ENCODE peak calls at places on chromosomes 7 and 10, in four cellular contexts. N is Peyer's patch, K is Calu3, F is PC-9. B is an unnamed sample.

GRCh38 chr7:155733582-155734444 is 78.5 kb downstream of the SHH start:
- DNase-seq in K (no peak), F (no peak), N (no peak), B (no peak)

GRCh38 chr7:27693794-27694193 is 31.1 kb upstream of the HIBADH start:
- DNase-seq in F (no peak), N (no peak), K (peak; percentile 34), B (no peak)

GRCh38 chr7:98341106-98341505 is 59.6 kb downstream of the BRI3 start:
- DNase-seq in F (no peak), K (no peak), N (no peak), B (no peak)

GRCh38 chr7:6306471-6306870 is 34.0 kb upstream of the CYTH3 start:
- DNase-seq in F (peak; percentile 90), N (no peak), K (peak; percentile 89), B (no peak)

GRCh38 chr10:11170993-11171416 is 153.3 kb downstream of the CELF2 start:
- DNase-seq in K (no peak), N (peak; percentile 55), F (no peak), B (no peak)

GRCh38 chr7:82631998-82632397 is 188.4 kb upstream of the CACNA2D1 start:
- DNase-seq in K (no peak), N (no peak), F (no peak), B (no peak)

GRCh38 chr7:16446508-16446907 is 19.0 kb downstream of the SOSTDC1 start:
- DNase-seq in F (no peak), K (no peak), N (no peak), B (no peak)

GRCh38 chr7:116569737-116570136 is 44.9 kb downstream of the CAV1 start:
- DNase-seq in F (no peak), N (no peak), K (no peak), B (no peak)

GRCh38 chr7:30331338-30331737 is 46.9 kb downstream of the ZNRF2 start:
- DNase-seq in F (no peak), N (no peak), K (peak; percentile 18), B (no peak)

GRCh38 chr7:151010307-151011096 is 13.8 kb downstream of the ATG9B start:
- DNase-seq in F (no peak), N (no peak), K (no peak), B (peak; percentile 43)

GRCh38 chr7:93751421-93751820 is 139.1 kb downstream of the TFPI2 start:
- DNase-seq in N (no peak), K (no peak), F (no peak), B (no peak)

GRCh38 chr10:34954142-34954541 is 136.0 kb downstream of the CUL2 start:
- DNase-seq in N (no peak), K (peak; percentile 90), F (peak; percentile 91), B (no peak)

GRCh38 chr10:13087986-13088618 is 11.9 kb upstream of the OPTN start:
- DNase-seq in K (no peak), F (no peak), N (no peak), B (no peak)

GRCh38 chr7:31056775-31057346 is 4.8 kb downstream of the ADCYAP1R1 start:
- DNase-seq in N (no peak), K (peak; percentile 32), F (no peak), B (no peak)

GRCh38 chr10:97744405-97745035 is 7.6 kb downstream of the ZFYVE27 start:
- DNase-seq in K (no peak), N (no peak), F (no peak), B (no peak)

GRCh38 chr10:24821986-24822385 is 98.3 kb upstream of the ARHGAP21 start:
- DNase-seq in N (no peak), F (peak; percentile 43), K (peak; percentile 39), B (no peak)

GRCh38 chr7:90618880-90619279 is 22.8 kb downstream of the CDK14 start:
- DNase-seq in F (no peak), K (no peak), N (no peak), B (no peak)

GRCh38 chr7:99105756-99106155 is 38.2 kb downstream of the SMURF1 start:
- DNase-seq in K (no peak), F (no peak), N (no peak), B (no peak)

GRCh38 chr10:84179059-84179710 is 5.6 kb downstream of the GPR15LG start:
- DNase-seq in N (peak; percentile 30), F (no peak), K (no peak), B (peak; percentile 22)

GRCh38 chr10:99551158-99551557 is 18.4 kb downstream of the NKX2-3 start:
- DNase-seq in K (no peak), N (peak; percentile 38), F (no peak), B (no peak)

GRCh38 chr10:128723631-128724205 is 597.5 kb upstream of the MKI67 start:
- DNase-seq in N (no peak), K (no peak), F (no peak), B (no peak)

GRCh38 chr10:102196893-102197292 is 29.2 kb upstream of the ELOVL3 start:
- DNase-seq in F (no peak), K (no peak), N (no peak), B (no peak)

GRCh38 chr10:92575961-92576360 is 2.1 kb upstream of the IDE start:
- DNase-seq in N (no peak), F (no peak), K (no peak), B (no peak)

GRCh38 chr10:29157321-29157720 is 131.5 kb upstream of the LYZL1 start:
- DNase-seq in F (peak; percentile 8), K (peak; percentile 20), N (no peak), B (no peak)

GRCh38 chr7:148501707-148502139 is 88.8 kb upstream of the C7orf33 start:
- DNase-seq in F (no peak), K (peak; percentile 38), N (peak; percentile 50), B (no peak)

GRCh38 chr7:75979361-75980125 is 14.9 kb downstream of the TMEM120A start:
- DNase-seq in N (no peak), F (no peak), K (no peak), B (no peak)

GRCh38 chr10:87625658-87626057 is 34.0 kb upstream of the PAPSS2 start:
- DNase-seq in K (no peak), F (no peak), N (no peak), B (no peak)

GRCh38 chr10:24869354-24870016 is 82.9 kb downstream of the PRTFDC1 start:
- DNase-seq in N (no peak), F (no peak), K (no peak), B (no peak)

GRCh38 chr7:88218836-88219605 is 817 bp downstream of the SRI start:
- DNase-seq in K (peak; percentile 46), N (peak; percentile 60), F (peak; percentile 31), B (peak; percentile 44)

GRCh38 chr7:121084748-121085336 is 96.3 kb downstream of the CPED1 start:
- DNase-seq in N (no peak), K (peak; percentile 26), F (peak; percentile 54), B (no peak)

GRCh38 chr7:151351027-151351426 is 9.4 kb downstream of the NUB1 start:
- DNase-seq in N (peak; percentile 47), F (no peak), K (peak; percentile 21), B (no peak)

GRCh38 chr10:59470570-59470969 is 108.2 kb upstream of the FAM13C start:
- DNase-seq in N (no peak), F (no peak), K (no peak), B (no peak)

GRCh38 chr10:113087082-113088029 is 137.3 kb downstream of the TCF7L2 start:
- DNase-seq in N (no peak), K (peak; percentile 68), F (peak; percentile 67), B (no peak)

GRCh38 chr10:127918570-127918969 is 11.7 kb downstream of the PTPRE start:
- DNase-seq in N (no peak), F (no peak), K (no peak), B (no peak)

DNA sequence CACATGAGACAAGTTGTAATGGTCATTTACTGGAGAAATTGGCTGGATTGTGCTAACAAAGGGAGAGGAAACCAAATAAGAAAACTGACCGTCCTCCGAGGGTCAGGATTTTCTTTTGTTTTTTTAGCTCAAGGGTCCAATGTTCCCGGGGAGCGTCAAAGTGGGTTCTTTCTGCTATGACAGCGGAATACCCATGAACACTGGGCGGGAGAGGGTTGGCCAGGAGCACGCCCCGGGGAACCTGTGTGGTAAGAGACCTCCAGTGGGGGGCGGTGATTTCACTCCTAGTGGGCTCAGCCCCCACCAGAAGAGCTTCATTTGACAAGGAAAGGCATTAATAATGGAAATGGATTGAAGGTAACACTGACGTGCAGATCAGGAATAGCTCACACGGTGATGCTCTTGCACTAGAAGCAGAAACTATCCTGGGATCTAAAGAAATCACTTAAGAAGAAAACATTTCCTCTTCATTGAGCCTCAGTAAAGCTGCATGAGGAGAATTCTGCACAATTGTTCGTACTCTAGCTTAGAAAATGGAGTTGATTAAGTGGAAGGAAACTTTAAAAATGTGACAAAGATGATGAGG is 627.0 kb downstream of the SUGCT start:
- DNase-seq in N (no peak), K (no peak), F (no peak), B (no peak)
- TF ChIP-seq CTCF in N (peak; percentile 23), K (no peak), F (peak; percentile 36), B (no peak)

GRCh38 chr7:101172854-101173751 is 7.0 kb downstream of the NAT16 start:
- DNase-seq in N (no peak), K (peak; percentile 86), F (peak; percentile 85), B (no peak)

GRCh38 chr7:101169838-101170531 is 4.6 kb upstream of the VGF start:
- DNase-seq in F (peak; percentile 78), N (peak; percentile 57), K (peak; percentile 82), B (peak; percentile 82)

GRCh38 chr7:101172005-101172853 is 6.9 kb upstream of the VGF start:
- DNase-seq in K (no peak), F (no peak), N (peak; percentile 28), B (no peak)

GRCh38 chr7:101170617-101171441 is 5.5 kb upstream of the VGF start:
- DNase-seq in N (no peak), F (no peak), K (no peak), B (no peak)

GRCh38 chr7:101171442-101171837 is 6.1 kb upstream of the VGF start:
- DNase-seq in K (no peak), N (no peak), F (no peak), B (no peak)
- TF ChIP-seq CTCF in K (no peak), N (no peak), F (no peak), B (no peak)

GRCh38 chr7:32357535-32358277 is 132.5 kb downstream of the LSM5 start:
- DNase-seq in N (no peak), K (no peak), F (no peak), B (no peak)
- TF ChIP-seq CTCF in N (no peak), K (peak; percentile 36), F (no peak), B (no peak)

DNA sequence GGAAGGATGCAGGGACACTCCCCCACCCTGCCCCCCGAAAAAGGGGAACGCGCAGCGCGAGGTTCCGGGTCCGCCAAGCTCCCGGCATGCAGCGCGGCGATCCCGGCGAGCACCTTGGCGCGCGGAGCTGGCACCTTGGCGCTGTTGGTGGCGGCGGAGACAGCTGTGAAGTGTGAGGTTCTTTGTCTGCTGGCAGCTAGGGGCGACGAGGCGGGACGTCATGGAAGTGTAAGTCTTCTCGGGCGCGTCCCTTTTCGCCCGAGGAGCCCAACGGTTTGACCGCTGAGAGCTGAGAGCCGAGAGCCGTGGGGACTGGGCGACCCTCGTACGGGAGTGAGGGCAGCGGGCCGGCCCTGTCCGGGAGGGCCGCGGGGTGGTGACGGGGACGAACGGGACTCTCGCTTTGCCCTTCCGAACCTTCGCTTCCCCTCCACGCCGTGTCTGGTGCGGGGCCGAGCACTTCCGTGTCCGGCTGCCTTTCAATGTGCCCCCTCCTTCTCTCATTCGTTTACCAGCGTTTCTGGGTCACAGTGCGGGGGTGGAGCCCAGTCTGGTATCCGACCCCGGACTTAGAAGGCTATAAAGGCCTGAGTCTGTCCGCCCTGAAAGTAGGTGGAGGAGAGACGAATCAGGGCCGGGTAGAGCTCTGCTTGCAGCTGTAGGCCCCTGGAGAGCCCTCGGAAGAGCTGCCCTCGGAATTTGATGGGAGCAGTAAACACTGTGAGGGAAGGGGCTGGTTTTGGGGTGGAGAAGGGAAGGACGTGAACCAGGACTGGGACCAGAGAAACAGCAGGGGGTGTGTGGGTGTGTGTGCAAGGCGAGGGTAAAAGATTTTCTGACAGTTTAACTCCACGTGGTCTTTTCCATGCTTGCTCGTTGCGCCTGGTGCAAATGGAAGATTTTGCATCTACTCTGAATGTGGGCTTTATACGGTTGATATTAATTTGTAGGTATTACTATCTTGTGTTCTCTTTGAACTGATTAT is at the start of gene CRCP:
- DNase-seq in F (peak; percentile 82), N (peak; percentile 82), K (peak; percentile 77), B (peak; percentile 86)
- TF ChIP-seq CTCF in F (no peak), N (peak; percentile 18), K (no peak), B (peak; percentile 19)